ENCODE peak calls at places on chromosomes 16 and 17, in five cellular contexts. One of them, this sample, is unnamed.

GRCh38 chr16:29114476-29115012 is 129.7 kb downstream of the LAT start:
- DNase-seq in ovary: no peak
- DNase-seq in colonic mucosa: no peak
- DNase-seq in activated CD4-positive, alpha-beta memory T cell treated with anti-CD3 and anti-CD28 coated beads for 36 hours: no peak
- DNase-seq in nucleus accumbens: no peak
- DNase-seq in this sample: peak; percentile 36

GRCh38 chr17:13594762-13595697 is 6.7 kb downstream of the HS3ST3A1 start:
- DNase-seq in ovary: peak; percentile 69
- DNase-seq in colonic mucosa: peak; percentile 83
- DNase-seq in activated CD4-positive, alpha-beta memory T cell treated with anti-CD3 and anti-CD28 coated beads for 36 hours: peak; percentile 84
- DNase-seq in nucleus accumbens: peak; percentile 11
- DNase-seq in this sample: peak; percentile 85

GRCh38 chr16:55077231-55077630 is 146.6 kb downstream of the IRX5 start:
- DNase-seq in ovary: no peak
- DNase-seq in colonic mucosa: no peak
- DNase-seq in activated CD4-positive, alpha-beta memory T cell treated with anti-CD3 and anti-CD28 coated beads for 36 hours: no peak
- DNase-seq in nucleus accumbens: no peak
- DNase-seq in this sample: no peak

GRCh38 chr17:76872221-76872873 is 4.1 kb downstream of the MGAT5B start:
- DNase-seq in ovary: no peak
- DNase-seq in colonic mucosa: no peak
- DNase-seq in activated CD4-positive, alpha-beta memory T cell treated with anti-CD3 and anti-CD28 coated beads for 36 hours: peak; percentile 13
- DNase-seq in nucleus accumbens: no peak
- DNase-seq in this sample: no peak

GRCh38 chr17:79043191-79043930 is 19.4 kb downstream of the C1QTNF1 start:
- DNase-seq in ovary: no peak
- DNase-seq in colonic mucosa: no peak
- DNase-seq in activated CD4-positive, alpha-beta memory T cell treated with anti-CD3 and anti-CD28 coated beads for 36 hours: no peak
- DNase-seq in nucleus accumbens: no peak
- DNase-seq in this sample: no peak

GRCh38 chr17:77892469-77893143 is 65.9 kb upstream of the TNRC6C start:
- DNase-seq in ovary: no peak
- DNase-seq in colonic mucosa: no peak
- DNase-seq in activated CD4-positive, alpha-beta memory T cell treated with anti-CD3 and anti-CD28 coated beads for 36 hours: peak; percentile 29
- DNase-seq in nucleus accumbens: no peak
- DNase-seq in this sample: no peak

GRCh38 chr17:57329380-57330214 is 73.3 kb downstream of the MSI2 start:
- DNase-seq in ovary: peak; percentile 29
- DNase-seq in colonic mucosa: no peak
- DNase-seq in activated CD4-positive, alpha-beta memory T cell treated with anti-CD3 and anti-CD28 coated beads for 36 hours: no peak
- DNase-seq in nucleus accumbens: no peak
- DNase-seq in this sample: no peak

GRCh38 chr17:49836111-49837030 is 11.5 kb downstream of the TAC4 start:
- DNase-seq in ovary: no peak
- DNase-seq in colonic mucosa: peak; percentile 57
- DNase-seq in activated CD4-positive, alpha-beta memory T cell treated with anti-CD3 and anti-CD28 coated beads for 36 hours: no peak
- DNase-seq in nucleus accumbens: no peak
- DNase-seq in this sample: no peak

GRCh38 chr16:14286381-14287230 is 215.5 kb downstream of the MRTFB start:
- DNase-seq in ovary: no peak
- DNase-seq in colonic mucosa: peak; percentile 35
- DNase-seq in activated CD4-positive, alpha-beta memory T cell treated with anti-CD3 and anti-CD28 coated beads for 36 hours: peak; percentile 52
- DNase-seq in nucleus accumbens: no peak
- DNase-seq in this sample: no peak

GRCh38 chr17:50135316-50136095 is 5.5 kb upstream of the SAMD14 start:
- DNase-seq in ovary: no peak
- DNase-seq in colonic mucosa: no peak
- DNase-seq in activated CD4-positive, alpha-beta memory T cell treated with anti-CD3 and anti-CD28 coated beads for 36 hours: no peak
- DNase-seq in nucleus accumbens: no peak
- DNase-seq in this sample: no peak

GRCh38 chr17:72567774-72568173 is 447.0 kb downstream of the SOX9 start:
- DNase-seq in ovary: no peak
- DNase-seq in colonic mucosa: no peak
- DNase-seq in activated CD4-positive, alpha-beta memory T cell treated with anti-CD3 and anti-CD28 coated beads for 36 hours: no peak
- DNase-seq in nucleus accumbens: no peak
- DNase-seq in this sample: no peak

GRCh38 chr16:26053889-26054288 is 362.1 kb downstream of the HS3ST4 start:
- DNase-seq in ovary: no peak
- DNase-seq in colonic mucosa: no peak
- DNase-seq in activated CD4-positive, alpha-beta memory T cell treated with anti-CD3 and anti-CD28 coated beads for 36 hours: no peak
- DNase-seq in nucleus accumbens: no peak
- DNase-seq in this sample: no peak

GRCh38 chr17:77124192-77124908 is 16.4 kb upstream of the SEC14L1 start:
- DNase-seq in ovary: no peak
- DNase-seq in colonic mucosa: no peak
- DNase-seq in activated CD4-positive, alpha-beta memory T cell treated with anti-CD3 and anti-CD28 coated beads for 36 hours: no peak
- DNase-seq in nucleus accumbens: no peak
- DNase-seq in this sample: no peak

GRCh38 chr17:35297666-35298065 is 54.8 kb downstream of the SLFN5 start:
- DNase-seq in ovary: no peak
- DNase-seq in colonic mucosa: no peak
- DNase-seq in activated CD4-positive, alpha-beta memory T cell treated with anti-CD3 and anti-CD28 coated beads for 36 hours: no peak
- DNase-seq in nucleus accumbens: no peak
- DNase-seq in this sample: no peak

GRCh38 chr17:6940186-6940649 is 55.6 kb upstream of the ALOX12 start:
- DNase-seq in ovary: no peak
- DNase-seq in colonic mucosa: no peak
- DNase-seq in activated CD4-positive, alpha-beta memory T cell treated with anti-CD3 and anti-CD28 coated beads for 36 hours: no peak
- DNase-seq in nucleus accumbens: no peak
- DNase-seq in this sample: no peak

GRCh38 chr16:3998793-3999478 is 117.3 kb downstream of the ADCY9 start:
- DNase-seq in ovary: peak; percentile 51
- DNase-seq in colonic mucosa: no peak
- DNase-seq in activated CD4-positive, alpha-beta memory T cell treated with anti-CD3 and anti-CD28 coated beads for 36 hours: no peak
- DNase-seq in nucleus accumbens: no peak
- DNase-seq in this sample: no peak

This sample was measured in right lobe of liver.